ENCODE peak calls at places on chromosomes 6 and 20, in seven cellular contexts. Q is HepG2, S is SK-N-SH, H is H1, W is HCT116, B is GM12878, P is K562. R is an unnamed sample.

GRCh38 chr6:122482750-122483080 is 11.1 kb upstream of the SERINC1 start:
- DNase-seq in Q (no peak), S (no peak), H (no peak), W (no peak), B (no peak), P (peak; percentile 33), R (no peak)

GRCh38 chr20:22915512-22915911 is 119.6 kb upstream of the SSTR4 start:
- DNase-seq in Q (no peak), S (no peak), H (no peak), W (no peak), B (no peak), P (no peak), R (no peak)

GRCh38 chr6:20168668-20169633 is 43.3 kb downstream of the MBOAT1 start:
- DNase-seq in Q (no peak), S (no peak), H (no peak), W (no peak), B (no peak), P (no peak), R (no peak)

GRCh38 chr6:3456794-3457709 is at the start of gene SLC22A23:
- DNase-seq in Q (peak; percentile 56), S (peak; percentile 93), H (peak; percentile 17), W (peak; percentile 46), B (no peak), P (peak; percentile 86), R (peak; percentile 94)

GRCh38 chr6:45129051-45129450 is 199.1 kb upstream of the RUNX2 start:
- DNase-seq in Q (no peak), S (no peak), H (no peak), W (no peak), B (no peak), P (no peak), R (no peak)

GRCh38 chr6:170152989-170153388 is 137.9 kb downstream of the DLL1 start:
- DNase-seq in Q (peak; percentile 32), S (no peak), H (peak; percentile 23), W (peak; percentile 63), B (no peak), P (peak; percentile 38), R (peak; percentile 38)

GRCh38 chr20:45405566-45406259 is 2.4 kb upstream of the DBNDD2 start:
- DNase-seq in Q (no peak), S (peak; percentile 75), H (no peak), W (no peak), B (no peak), P (peak; percentile 18), R (peak; percentile 33)

GRCh38 chr6:20261685-20262084 is 49.4 kb upstream of the MBOAT1 start:
- DNase-seq in Q (no peak), S (no peak), H (no peak), W (no peak), B (no peak), P (no peak), R (no peak)

GRCh38 chr6:107153061-107153460 is 37.7 kb upstream of the BEND3 start:
- DNase-seq in Q (no peak), S (no peak), H (no peak), W (no peak), B (no peak), P (no peak), R (no peak)

GRCh38 chr6:113859349-113860164 is 2.4 kb downstream of the MARCKS start:
- DNase-seq in Q (no peak), S (peak; percentile 70), H (no peak), W (no peak), B (no peak), P (no peak), R (peak; percentile 48)

GRCh38 chr6:128363020-128363419 is 157.4 kb downstream of the PTPRK start:
- DNase-seq in Q (no peak), S (no peak), H (no peak), W (no peak), B (no peak), P (no peak), R (no peak)

GRCh38 chr6:40923326-40923725 is 115.7 kb downstream of the UNC5CL start:
- DNase-seq in Q (no peak), S (no peak), H (no peak), W (no peak), B (no peak), P (peak; percentile 6), R (no peak)

GRCh38 chr20:23652371-23652770 is 14.6 kb upstream of the CST3 start:
- DNase-seq in Q (no peak), S (no peak), H (no peak), W (no peak), B (no peak), P (no peak), R (no peak)

GRCh38 chr6:55100729-55101128 is 73.6 kb upstream of the HCRTR2 start:
- DNase-seq in Q (no peak), S (no peak), H (no peak), W (no peak), B (no peak), P (no peak), R (no peak)

GRCh38 chr20:58777657-58778056 is 73.0 kb downstream of the GNAS-AS1 start:
- DNase-seq in Q (no peak), S (no peak), H (no peak), W (no peak), B (no peak), P (no peak), R (no peak)

GRCh38 chr6:30548375-30548774 is 7.9 kb downstream of the GNL1 start:
- DNase-seq in Q (no peak), S (no peak), H (no peak), W (no peak), B (no peak), P (no peak), R (no peak)

GRCh38 chr6:159969921-159970320 is 1.0 kb downstream of the IGF2R start:
- DNase-seq in Q (peak; percentile 92), S (peak; percentile 79), H (no peak), W (peak; percentile 19), B (no peak), P (peak; percentile 91), R (peak; percentile 69)

GRCh38 chr20:53660078-53660909 is 66.7 kb upstream of the ZNF217 start:
- DNase-seq in Q (no peak), S (no peak), H (no peak), W (no peak), B (no peak), P (no peak), R (no peak)
- TF ChIP-seq JUND in Q (no peak), S (no peak), H (no peak), W (no peak), B (no peak), P (no peak), R (no peak)

DNA sequence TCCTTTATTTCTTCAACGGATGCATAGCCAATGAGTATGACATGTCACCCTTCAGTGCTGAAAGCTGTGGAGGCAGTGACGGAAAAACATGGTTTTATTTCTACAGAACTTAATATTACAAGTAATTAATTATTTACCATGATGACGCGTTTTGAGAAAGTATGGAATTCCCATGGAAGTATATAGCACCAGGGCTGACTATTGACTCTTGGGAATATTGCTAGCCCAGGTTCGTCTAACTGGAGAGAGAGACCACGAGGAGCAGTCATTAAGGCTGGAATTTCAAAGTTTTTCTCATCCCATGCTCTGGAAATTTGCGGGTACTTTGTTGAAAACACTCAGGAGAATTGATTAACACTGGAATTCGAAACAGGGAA is 155.2 kb upstream of the PRSS16 start:
- DNase-seq in Q (no peak), S (peak; percentile 8), H (no peak), W (no peak), B (no peak), P (no peak), R (no peak)
- TF ChIP-seq JUND in Q (no peak), S (no peak), H (no peak), W (no peak), B (no peak), P (no peak), R (no peak)

GRCh38 chr6:42451595-42452170 is at the start of gene TRERF1:
- DNase-seq in Q (no peak), S (peak; percentile 72), H (no peak), W (peak; percentile 43), B (no peak), P (peak; percentile 31), R (no peak)

GRCh38 chr6:42453027-42453648 is 1.4 kb upstream of the TRERF1 start:
- DNase-seq in Q (peak; percentile 21), S (peak; percentile 92), H (no peak), W (peak; percentile 69), B (peak; percentile 51), P (peak; percentile 81), R (peak; percentile 94)

GRCh38 chr6:42454428-42454791 is 2.7 kb upstream of the TRERF1 start:
- DNase-seq in Q (no peak), S (no peak), H (no peak), W (no peak), B (no peak), P (peak; percentile 22), R (peak; percentile 29)

GRCh38 chr6:42452171-42453026 is 673 bp upstream of the TRERF1 start:
- DNase-seq in Q (no peak), S (peak; percentile 88), H (no peak), W (peak; percentile 60), B (no peak), P (peak; percentile 59), R (no peak)

DNA sequence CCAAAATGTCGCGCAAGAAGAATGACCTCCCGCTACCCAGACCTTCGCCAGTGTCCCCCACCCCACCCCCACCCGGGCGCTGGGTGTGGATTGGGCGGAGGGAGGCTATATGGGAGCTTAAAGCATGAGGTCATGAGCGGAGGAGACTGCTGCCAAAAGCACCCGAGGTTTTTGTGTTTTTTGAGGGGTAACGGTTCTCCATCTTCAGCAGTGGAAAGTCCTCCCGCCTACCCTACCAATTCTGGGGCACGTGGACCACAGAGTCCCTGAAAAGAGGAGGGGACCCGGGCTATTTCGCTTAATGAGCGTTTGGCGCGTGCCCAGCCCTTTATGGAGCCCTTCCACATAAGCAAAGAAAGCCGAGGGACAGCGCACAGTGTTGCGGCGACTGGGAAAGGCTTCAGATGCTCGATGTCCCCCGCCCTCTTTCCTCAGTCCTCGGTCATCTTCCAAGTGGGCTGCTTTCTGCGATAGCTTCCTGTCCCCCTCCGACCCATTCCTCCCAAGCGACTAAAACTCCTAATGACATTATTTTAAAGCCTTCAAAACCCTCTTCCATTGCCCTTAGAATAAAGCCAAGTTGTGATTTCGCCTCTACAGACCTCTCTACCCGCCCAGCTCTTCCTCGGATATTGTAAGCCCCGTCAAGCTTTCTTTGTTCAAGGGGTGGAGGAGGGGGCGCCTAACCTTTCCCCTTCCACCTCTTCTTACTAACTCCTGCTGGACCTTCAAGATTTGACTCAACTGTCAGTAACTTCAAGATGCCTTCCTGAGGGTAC is 2.1 kb upstream of the TRERF1 start:
- DNase-seq in Q (no peak), S (peak; percentile 43), H (no peak), W (no peak), B (no peak), P (peak; percentile 21), R (no peak)
- TF ChIP-seq JUND in Q (no peak), S (no peak), H (no peak), W (no peak), B (no peak), P (no peak), R (no peak)

GRCh38 chr6:665403-666267 is 8.7 kb upstream of the HUS1B start:
- DNase-seq in Q (no peak), S (no peak), H (no peak), W (no peak), B (no peak), P (no peak), R (no peak)

DNA sequence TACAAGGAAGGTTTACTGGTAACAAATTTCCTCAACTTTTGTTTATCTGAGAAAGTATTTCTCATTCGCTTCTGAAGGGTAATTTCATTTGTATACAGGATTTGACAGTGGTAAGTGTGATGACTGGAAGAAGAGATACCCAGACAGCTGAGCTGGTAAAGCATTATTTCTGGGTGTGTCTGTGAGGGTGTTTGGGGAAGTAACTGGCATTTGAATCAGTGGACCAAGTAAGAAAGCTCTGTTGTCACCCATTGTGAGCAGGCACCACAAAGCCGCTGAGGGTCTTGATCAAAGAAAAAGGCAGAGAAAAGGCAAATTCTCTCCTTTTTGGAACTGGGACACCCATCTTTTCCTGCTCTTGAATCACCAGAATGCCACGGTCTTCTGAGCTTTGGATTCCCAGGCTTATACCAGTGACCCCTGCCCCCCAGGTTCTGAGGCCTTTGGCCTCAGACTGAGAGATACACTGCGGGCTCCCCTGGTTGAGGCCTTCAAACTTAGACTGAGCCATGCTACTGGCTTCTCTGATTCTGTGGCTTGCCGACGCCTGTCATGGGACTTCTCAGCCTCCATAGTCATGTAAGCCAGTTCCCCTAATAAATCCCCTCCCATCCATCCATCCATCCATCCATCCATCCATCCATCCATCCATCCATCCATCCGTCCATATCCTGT is 10.5 kb upstream of the HUS1B start:
- DNase-seq in Q (no peak), S (no peak), H (no peak), W (no peak), B (no peak), P (no peak), R (no peak)
- TF ChIP-seq JUND in Q (no peak), S (no peak), H (no peak), W (no peak), B (no peak), P (no peak), R (no peak)

R was measured in T47D.